ENCODE peak calls at places on chromosome 10, in four cellular contexts. A is transverse colon, P is prostate gland, K is GM23338. Q is an unnamed sample. For H3K4me1, the result is how much of the 10 kb centered on the place peaks cover.

GRCh38 chr10:29946953-29947700 is 112.3 kb downstream of the JCAD start:
- DNase-seq in A (no peak), P (peak), K (peak), Q (peak)

GRCh38 chr10:103276941-103277712 is at the start of gene INA:
- DNase-seq in A (no peak), P (no peak), K (peak), Q (no peak)

GRCh38 chr10:75126277-75126676 is 14.8 kb downstream of the SAMD8 start:
- DNase-seq in A (no peak), P (no peak), K (no peak), Q (no peak)

GRCh38 chr10:98299341-98299740 is 31.3 kb upstream of the LOXL4 start:
- DNase-seq in A (no peak), P (no peak), K (peak), Q (no peak)

GRCh38 chr10:103493362-103493871 is at the start of gene NEURL1:
- DNase-seq in A (no peak), P (no peak), K (peak), Q (no peak)

GRCh38 chr10:13322615-13323148 is 22.8 kb upstream of the PHYH start:
- DNase-seq in A (no peak), P (no peak), K (no peak), Q (no peak)

GRCh38 chr10:132793871-132794849 is 8.2 kb upstream of the NKX6-2 start:
- DNase-seq in A (no peak), P (no peak), K (no peak), Q (no peak)

GRCh38 chr10:133257489-133258065 is 19.1 kb downstream of the ADAM8 start:
- DNase-seq in A (peak), P (peak), K (peak), Q (peak)

GRCh38 chr10:116787018-116787674 is 44.8 kb upstream of the HSPA12A start:
- DNase-seq in A (no peak), P (no peak), K (no peak), Q (no peak)

GRCh38 chr10:111078505-111079185 is 1.8 kb downstream of the ADRA2A start:
- DNase-seq in A (no peak), P (no peak), K (peak), Q (no peak)

GRCh38 chr10:100419911-100420449 is 42.8 kb upstream of the WNT8B start:
- DNase-seq in A (no peak), P (no peak), K (no peak), Q (no peak)

GRCh38 chr10:59991661-59992060 is 85.3 kb upstream of the CCDC6 start:
- DNase-seq in A (peak), P (peak), K (peak), Q (peak)

GRCh38 chr10:118567701-118568248 is 27.7 kb downstream of the PRLHR start:
- DNase-seq in A (no peak), P (no peak), K (no peak), Q (no peak)

GRCh38 chr10:73814276-73814895 is 3.0 kb upstream of the NDST2 start:
- DNase-seq in A (no peak), P (no peak), K (no peak), Q (no peak)

GRCh38 chr10:111323567-111323966 is 246.7 kb downstream of the ADRA2A start:
- DNase-seq in A (no peak), P (no peak), K (peak), Q (no peak)

GRCh38 chr10:84179059-84179710 is 5.6 kb downstream of the GPR15LG start:
- DNase-seq in A (no peak), P (peak), K (no peak), Q (no peak)

GRCh38 chr10:128576916-128577670 is 450.9 kb upstream of the MKI67 start:
- DNase-seq in A (no peak), P (no peak), K (peak), Q (no peak)

GRCh38 chr10:85795460-85795859 is 571.1 kb downstream of the GRID1 start:
- DNase-seq in A (no peak), P (no peak), K (no peak), Q (no peak)

GRCh38 chr10:92574545-92575377 is 868 bp upstream of the IDE start:
- DNase-seq in A (no peak), P (no peak), K (peak), Q (no peak)

GRCh38 chr10:78749898-78750297 is 318.9 kb upstream of the ZMIZ1 start:
- DNase-seq in A (no peak), P (no peak), K (no peak), Q (no peak)

GRCh38 chr10:110172155-110172554 is 35.2 kb upstream of the MXI1 start:
- DNase-seq in A (no peak), P (no peak), K (no peak), Q (no peak)

GRCh38 chr10:75540357-75541335 is 109.2 kb downstream of the LRMDA start:
- DNase-seq in A (no peak), P (no peak), K (peak), Q (no peak)

GRCh38 chr10:86707505-86707904 is 39.2 kb downstream of the LDB3 start:
- DNase-seq in A (no peak), P (no peak), K (no peak), Q (no peak)

GRCh38 chr10:70250956-70251680 is 17.9 kb upstream of the PPA1 start:
- DNase-seq in A (no peak), P (no peak), K (no peak), Q (no peak)

GRCh38 chr10:28317735-28318134 is 14.9 kb upstream of the MPP7 start:
- DNase-seq in A (no peak), P (no peak), K (no peak), Q (no peak)

GRCh38 chr10:11212686-11213085 is 195.0 kb downstream of the CELF2 start:
- DNase-seq in A (no peak), P (no peak), K (no peak), Q (no peak)

DNA sequence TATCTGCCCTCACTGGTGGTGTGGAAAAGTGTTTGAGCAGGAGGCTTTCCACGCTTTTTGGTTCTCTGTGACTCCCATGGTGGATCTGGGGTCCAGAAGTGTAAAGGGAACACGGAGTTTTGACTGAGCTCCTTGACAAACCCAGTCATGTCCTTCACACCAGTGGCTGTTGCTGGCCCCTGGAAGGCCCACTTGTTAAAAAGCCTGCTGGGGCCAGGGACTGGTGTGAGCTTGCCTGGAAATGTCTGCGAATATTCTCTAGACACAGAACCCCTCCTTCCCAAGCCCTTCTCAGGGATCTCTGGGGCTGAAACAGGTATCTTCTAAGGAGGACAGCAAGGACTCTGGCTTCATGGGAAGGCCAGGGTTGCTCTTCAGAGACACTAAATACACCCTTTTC is 343.0 kb downstream of the TCERG1L start:
- DNase-seq in A (no peak), P (no peak), K (no peak), Q (no peak)
- TF ChIP-seq POLR2AphosphoS5 in A (no peak), P (no peak), K (no peak), Q (no peak)

GRCh38 chr10:61992683-61993629 is 91.5 kb downstream of the ARID5B start:
- DNase-seq in A (peak), P (peak), K (no peak), Q (peak)

GRCh38 chr10:61992059-61992460 is 90.6 kb downstream of the ARID5B start:
- DNase-seq in A (no peak), P (no peak), K (no peak), Q (peak)

GRCh38 chr10:61989995-61990760 is 88.7 kb downstream of the ARID5B start:
- DNase-seq in A (no peak), P (no peak), K (no peak), Q (no peak)

GRCh38 chr10:61987951-61988379 is 86.5 kb downstream of the ARID5B start:
- DNase-seq in A (no peak), P (no peak), K (no peak), Q (no peak)

DNA sequence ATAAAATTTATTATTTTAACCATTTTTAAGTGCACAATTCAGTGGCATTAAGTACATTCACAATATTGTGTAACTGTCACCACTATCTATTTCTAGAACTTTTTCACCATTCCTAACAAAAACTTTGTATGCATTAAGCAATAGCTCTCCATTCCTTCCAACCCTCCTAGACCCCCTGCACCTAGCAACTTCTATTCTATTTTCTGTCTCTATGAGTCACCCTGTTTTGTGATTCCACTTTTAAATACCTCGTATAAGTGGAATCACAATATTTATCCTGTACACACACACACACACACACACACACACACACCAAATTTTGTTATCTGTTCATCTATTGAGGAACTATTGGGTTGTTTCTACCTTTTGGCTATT is 89.2 kb downstream of the ARID5B start:
- DNase-seq in A (no peak), P (no peak), K (no peak), Q (no peak)
- H3K4me1 ChIP-seq in A (under half), P (under half), K (half or more), Q (under half)

GRCh38 chr10:124738441-124738840 is 5.7 kb downstream of the FAM53B start:
- DNase-seq in A (no peak), P (no peak), K (no peak), Q (no peak)
- TF ChIP-seq POLR2AphosphoS5 in A (peak), P (no peak), K (no peak), Q (no peak)

DNA sequence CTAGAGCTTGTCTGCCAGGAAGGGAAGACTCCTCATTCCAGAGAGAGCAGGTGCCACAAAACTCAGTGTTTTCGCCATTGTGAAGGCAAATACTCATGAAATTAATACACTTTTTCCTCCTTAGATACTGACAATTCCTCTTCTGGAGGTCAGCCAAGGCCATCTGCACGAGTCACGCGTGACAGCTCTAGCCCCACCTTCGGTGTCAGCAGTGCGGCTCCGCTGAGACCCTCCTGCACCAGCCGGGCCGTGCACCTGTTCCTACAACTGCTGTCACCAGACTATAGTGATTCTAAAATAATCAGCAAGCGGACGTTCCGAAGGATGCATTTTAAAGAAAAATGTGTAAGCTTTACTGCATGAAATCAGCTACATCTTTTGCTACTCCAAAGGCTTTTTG is 127.7 kb downstream of the DIP2C start:
- DNase-seq in A (no peak), P (no peak), K (no peak), Q (no peak)
- H3K4me1 ChIP-seq in A (under half), P (under half), K (under half), Q (under half)

DNA sequence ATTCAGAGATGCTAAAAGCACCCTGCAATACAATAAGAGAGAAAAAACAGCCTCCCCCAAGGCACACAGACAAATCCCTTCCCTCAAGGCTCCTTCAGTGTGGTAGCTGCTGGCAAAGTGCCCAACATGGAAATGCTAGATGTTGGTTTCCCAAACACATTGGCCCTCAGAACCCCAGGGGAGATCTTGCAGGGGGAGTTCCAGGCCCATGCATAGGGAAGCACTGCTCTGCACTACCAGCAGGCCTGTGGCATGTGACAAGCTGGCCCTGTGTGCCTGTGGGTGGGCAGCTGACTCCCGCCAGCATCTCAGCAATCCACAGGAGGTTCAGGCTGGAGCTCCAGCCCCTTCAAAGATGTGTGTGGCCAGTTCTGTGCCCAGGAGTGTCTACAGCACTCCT is 16.8 kb upstream of the CSGALNACT2 start:
- DNase-seq in A (peak), P (no peak), K (no peak), Q (peak)
- TF ChIP-seq POLR2AphosphoS5 in A (no peak), P (no peak), K (no peak), Q (no peak)

Q was measured in stomach.